ENCODE peak calls at places on chromosomes 2 and 18, in nine cellular contexts. Y is T47D; O is fibroblast of villous mesenchyme; D is COR-L47; S is lower lobe of right lung; L is brain microvascular endothelial cell; C is activated T-cell treated with anti-CD3 and anti-CD28 coated beads for 48 hours; E is activated T-helper 1 cell treated with anti-CD3 and anti-CD28 coated beads, Interleukin-2, amount 50 U/mL, for 16 hours; J is mesothelial cell of epicardium. B is an unnamed sample.

GRCh38 chr2:3488768-3489448 is 30.4 kb downstream of the ADI1 start:
- DNase-seq in Y (no peak), O (no peak), D (no peak), S (peak), L (no peak), C (no peak), E (no peak), J (no peak), B (no peak)

GRCh38 chr2:120552800-120553471 is 182.7 kb upstream of the GLI2 start:
- DNase-seq in Y (peak), O (peak), D (no peak), S (peak), L (peak), C (peak), E (no peak), J (peak), B (peak)

GRCh38 chr2:44741507-44741906 is 200.0 kb upstream of the SIX3 start:
- DNase-seq in Y (no peak), O (no peak), D (no peak), S (no peak), L (peak), C (no peak), E (no peak), J (no peak), B (peak)

GRCh38 chr2:151033454-151034248 is 228.0 kb downstream of the RBM43 start:
- DNase-seq in Y (no peak), O (peak), D (no peak), S (no peak), L (no peak), C (no peak), E (no peak), J (no peak), B (no peak)

GRCh38 chr2:38505779-38506178 is 96.9 kb downstream of the HNRNPLL start:
- DNase-seq in Y (no peak), O (peak), D (no peak), S (no peak), L (peak), C (no peak), E (no peak), J (no peak), B (peak)

GRCh38 chr2:75622500-75622899 is 24.1 kb upstream of the MRPL19 start:
- DNase-seq in Y (no peak), O (no peak), D (no peak), S (no peak), L (no peak), C (no peak), E (no peak), J (no peak), B (no peak)

GRCh38 chr2:84201158-84201557 is 257.9 kb downstream of the SUCLG1 start:
- DNase-seq in Y (no peak), O (no peak), D (no peak), S (no peak), L (no peak), C (no peak), E (no peak), J (no peak), B (no peak)

GRCh38 chr2:62313433-62314227 is 117.7 kb downstream of the B3GNT2 start:
- DNase-seq in Y (no peak), O (no peak), D (no peak), S (no peak), L (no peak), C (no peak), E (no peak), J (no peak), B (no peak)

GRCh38 chr18:29161429-29161828 is 984.5 kb upstream of the CDH2 start:
- DNase-seq in Y (no peak), O (no peak), D (no peak), S (no peak), L (no peak), C (no peak), E (no peak), J (no peak), B (no peak)

B was measured in Daoy.